ENCODE peak calls at places on chromosomes 16 and 17, in four cellular contexts. D, B, N and X are unnamed samples.

GRCh38 chr17:37532751-37533150 is 43.1 kb downstream of the DUSP14 start:
- DNase-seq in D (peak), B (no peak), N (no peak), X (no peak)

GRCh38 chr16:84862804-84863484 is 43.2 kb downstream of the CRISPLD2 start:
- DNase-seq in D (no peak), B (no peak), N (no peak), X (no peak)

GRCh38 chr17:46028969-46029565 is 30.0 kb downstream of the STH start:
- DNase-seq in D (no peak), B (no peak), N (no peak), X (no peak)

GRCh38 chr17:32283745-32284207 is 18.1 kb downstream of the RHBDL3 start:
- DNase-seq in D (peak), B (peak), N (no peak), X (no peak)

GRCh38 chr17:43014020-43014615 is 7.5 kb downstream of the IFI35 start:
- DNase-seq in D (no peak), B (no peak), N (no peak), X (no peak)

GRCh38 chr17:34171245-34171818 is 83.8 kb upstream of the CCL2 start:
- DNase-seq in D (peak), B (peak), N (no peak), X (peak)

GRCh38 chr16:73170587-73170986 is 122.7 kb upstream of the ZFHX3 start:
- DNase-seq in D (no peak), B (no peak), N (no peak), X (peak)

GRCh38 chr16:88726981-88727380 is 20.7 kb downstream of the CTU2 start:
- DNase-seq in D (no peak), B (no peak), N (no peak), X (no peak)

GRCh38 chr17:1485311-1485747 is 7.2 kb downstream of the MYO1C start:
- DNase-seq in D (no peak), B (peak), N (no peak), X (peak)

GRCh38 chr16:48125888-48126287 is 29.9 kb downstream of the ABCC12 start:
- DNase-seq in D (no peak), B (no peak), N (no peak), X (no peak)

GRCh38 chr16:48131201-48131600 is 24.6 kb downstream of the ABCC12 start:
- DNase-seq in D (no peak), B (no peak), N (no peak), X (no peak)

GRCh38 chr16:48129926-48130325 is 25.9 kb downstream of the ABCC12 start:
- DNase-seq in D (no peak), B (no peak), N (no peak), X (no peak)

GRCh38 chr16:48126801-48127644 is 28.8 kb downstream of the ABCC12 start:
- DNase-seq in D (peak), B (no peak), N (no peak), X (peak)

DNA sequence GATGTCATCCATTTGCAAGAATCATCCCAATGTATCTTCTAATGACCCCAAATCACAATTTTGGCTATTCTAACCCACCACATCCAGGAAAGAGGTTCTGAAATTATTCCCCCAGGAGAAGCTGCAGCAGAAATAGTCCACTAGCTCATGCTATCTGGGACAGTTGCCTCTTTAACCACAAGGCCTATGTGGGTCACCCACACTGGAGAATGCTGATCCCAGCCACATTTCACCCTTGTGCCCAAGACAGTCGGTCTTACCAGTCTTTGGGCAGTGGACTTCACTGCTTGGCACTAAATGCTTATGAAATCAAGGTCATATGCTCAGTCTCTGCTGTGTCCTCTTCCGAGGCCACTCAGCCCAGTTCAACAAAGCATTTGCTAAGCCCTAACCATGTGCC is 27.0 kb downstream of the ABCC12 start:
- DNase-seq in D (no peak), B (no peak), N (no peak), X (no peak)
- TF ChIP-seq FOS in D (no peak), B (no peak), N (no peak), X (no peak)

DNA sequence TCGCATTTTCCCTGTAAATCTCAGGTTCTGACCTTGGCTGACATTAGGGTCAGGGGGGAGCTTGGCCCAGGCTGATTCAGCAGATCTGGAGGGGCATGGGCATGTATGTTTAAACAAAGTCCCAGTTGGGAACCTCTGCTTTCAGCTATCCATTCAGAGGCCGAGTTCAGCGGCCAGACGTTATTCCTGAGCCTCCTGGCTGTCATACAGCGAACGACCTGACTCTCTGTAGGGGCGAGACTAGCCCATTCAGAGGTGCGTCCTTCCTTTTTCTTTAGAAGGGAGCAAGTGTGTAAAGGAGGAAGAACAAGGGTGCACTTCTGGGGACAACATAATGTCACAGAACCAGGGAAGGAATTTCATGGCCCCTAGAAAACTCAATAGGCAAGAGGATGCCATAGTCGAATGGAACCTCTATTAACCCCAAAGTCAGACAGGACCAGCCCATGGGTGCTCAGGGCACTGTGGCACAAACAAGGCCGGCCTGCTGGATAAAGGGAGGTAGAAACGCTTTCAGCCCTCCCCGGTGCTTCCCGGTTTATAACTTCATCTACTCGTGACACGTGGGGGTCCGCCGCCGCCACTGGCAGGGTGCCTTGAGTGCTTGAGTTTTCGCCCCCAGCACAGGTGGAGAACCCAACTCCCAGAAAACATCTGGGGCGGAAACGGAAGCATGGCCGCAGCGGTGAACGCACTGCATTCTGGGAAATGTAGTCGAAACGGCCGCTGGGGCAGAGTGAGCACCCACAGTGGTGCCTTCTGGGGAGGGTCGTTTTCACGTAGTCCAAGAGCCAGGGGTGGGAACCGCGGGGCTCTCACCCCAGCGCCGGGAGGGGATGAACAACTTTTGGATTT is 33.2 kb upstream of the PLCG2 start:
- DNase-seq in D (peak), B (peak), N (no peak), X (peak)
- TF ChIP-seq FOS in D (no peak), B (no peak), N (no peak), X (no peak)

DNA sequence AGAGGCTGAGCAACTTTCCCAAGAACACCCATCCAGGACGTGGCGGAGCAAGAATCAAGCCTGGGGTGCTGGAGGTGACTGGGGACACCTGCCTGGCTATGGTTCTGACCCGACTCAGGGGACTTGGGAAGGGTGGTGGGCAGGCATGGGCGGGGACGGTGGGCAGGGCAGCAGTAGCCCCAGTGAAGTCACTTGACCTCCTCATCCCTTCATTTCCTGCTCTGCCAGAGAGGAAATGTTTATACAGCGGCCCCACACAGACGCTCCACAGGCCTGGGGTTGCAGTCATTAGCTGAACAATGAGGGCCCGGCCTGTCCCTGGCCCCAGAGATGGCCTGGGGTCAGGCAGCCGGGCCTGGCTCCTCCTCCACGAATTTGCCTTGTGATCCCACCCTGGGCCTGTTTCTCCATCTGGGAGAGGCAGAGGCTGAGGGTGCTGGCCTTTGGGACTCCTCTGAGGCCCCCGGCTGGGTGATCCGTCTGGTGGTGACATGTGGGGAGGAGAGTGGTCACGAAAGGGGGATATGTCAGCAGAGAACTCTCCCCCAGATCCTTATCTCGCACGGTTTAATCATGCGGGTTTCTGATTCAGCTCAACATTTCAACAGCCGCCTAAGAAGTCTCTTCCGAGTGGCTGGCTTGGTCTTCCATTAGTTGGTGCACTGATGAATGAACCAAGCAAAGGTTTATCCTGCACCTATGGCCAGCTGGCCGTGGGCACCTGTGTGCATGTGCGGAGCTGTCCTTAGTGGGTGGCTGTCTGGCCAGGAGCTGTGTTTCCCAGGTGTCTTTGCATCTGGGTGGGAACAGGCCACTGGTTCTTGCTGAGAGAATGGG is 175.9 kb downstream of the IRF8 start:
- DNase-seq in D (peak), B (no peak), N (no peak), X (peak)
- TF ChIP-seq FOS in D (no peak), B (no peak), N (no peak), X (no peak)

GRCh38 chr17:17511971-17512858 is 16.0 kb upstream of the RASD1 start:
- DNase-seq in D (peak), B (peak), N (no peak), X (no peak)
- TF ChIP-seq FOS in D (peak), B (no peak), N (no peak), X (no peak)